ENCODE peak calls at places on chromosome 14, in eight cellular contexts. J is left ventricle myocardium inferior, M is testis, Z is body of pancreas, V is right atrium auricular region, K is heart left ventricle, A is fibroblast of lung, Y is tibial nerve. E is an unnamed sample. For H3K4me1, the result is how much of the 10 kb centered on the place peaks cover.

GRCh38 chr14:44895716-44896115 is 66.0 kb downstream of the KLHL28 start:
- DNase-seq in V (no peak), A (peak), Y (no peak), K (no peak), J (no peak), Z (no peak), M (no peak), E (no peak)

GRCh38 chr14:94239416-94239815 is 53.7 kb downstream of the SERPINA10 start:
- DNase-seq in A (no peak), Z (no peak), V (no peak), K (no peak), J (no peak), Y (no peak), M (no peak), E (no peak)

GRCh38 chr14:104281768-104282301 is 143.4 kb downstream of the KIF26A start:
- DNase-seq in A (no peak), M (no peak), Z (peak), Y (no peak), V (no peak), K (peak), J (peak), E (no peak)

GRCh38 chr14:105944632-105945610 is 418.5 kb downstream of the TMEM121 start:
- DNase-seq in V (peak), K (peak), A (no peak), Y (peak), Z (peak), M (peak), J (peak), E (peak)

GRCh38 chr14:103209054-103209453 is 85.8 kb downstream of the TNFAIP2 start:
- DNase-seq in A (no peak), V (no peak), Y (no peak), J (no peak), M (peak), Z (no peak), K (no peak), E (no peak)

GRCh38 chr14:89457007-89457406 is 40.0 kb upstream of the FOXN3 start:
- DNase-seq in J (no peak), Y (no peak), V (no peak), A (no peak), K (no peak), Z (no peak), M (no peak), E (no peak)

GRCh38 chr14:90384543-90384911 is 12.3 kb upstream of the CALM1 start:
- DNase-seq in Y (no peak), V (no peak), M (no peak), K (no peak), J (no peak), Z (no peak), A (no peak), E (no peak)

GRCh38 chr14:20834899-20835298 is 32.3 kb upstream of the RNASE1 start:
- DNase-seq in V (no peak), K (no peak), J (no peak), Y (no peak), A (no peak), Z (no peak), M (no peak), E (peak)

GRCh38 chr14:22106700-22107697 is 433.4 kb upstream of the OR4E1 start:
- DNase-seq in J (no peak), Y (no peak), M (no peak), K (no peak), V (no peak), A (no peak), Z (no peak), E (no peak)

GRCh38 chr14:45519770-45520169 is 266.8 kb upstream of the MIS18BP1 start:
- DNase-seq in K (no peak), J (no peak), Y (no peak), M (no peak), A (no peak), Z (no peak), V (no peak), E (no peak)

GRCh38 chr14:64756712-64757111 is 52.5 kb downstream of the PLEKHG3 start:
- DNase-seq in Z (no peak), Y (no peak), K (no peak), V (no peak), A (no peak), M (no peak), J (no peak), E (no peak)

GRCh38 chr14:52068741-52069616 is at the start of gene NID2:
- DNase-seq in J (peak), K (peak), Y (peak), Z (peak), M (peak), A (peak), V (peak), E (peak)

GRCh38 chr14:36941783-36942521 is 230.5 kb downstream of the SLC25A21 start:
- DNase-seq in J (peak), Z (peak), Y (peak), A (peak), V (peak), K (peak), M (peak), E (peak)

GRCh38 chr14:67620217-67620789 is 583 bp downstream of the ARG2 start:
- DNase-seq in A (no peak), K (no peak), V (no peak), J (no peak), M (peak), Y (no peak), Z (peak), E (peak)

GRCh38 chr14:22657861-22658260 is 13.7 kb upstream of the OR6J1 start:
- DNase-seq in Z (peak), M (no peak), J (no peak), K (no peak), Y (no peak), V (no peak), A (peak), E (no peak)

GRCh38 chr14:52014601-52015267 is 25.4 kb downstream of the RTRAF start:
- DNase-seq in M (no peak), J (peak), Z (no peak), V (no peak), Y (no peak), K (peak), A (no peak), E (no peak)

GRCh38 chr14:76640923-76641395 is 120.3 kb upstream of the VASH1 start:
- DNase-seq in Z (peak), K (no peak), J (no peak), A (no peak), V (no peak), Y (no peak), M (no peak), E (no peak)

GRCh38 chr14:75277000-75277795 is 1.4 kb upstream of the FOS start:
- DNase-seq in M (peak), V (peak), Y (peak), J (peak), A (peak), Z (peak), K (peak), E (peak)

GRCh38 chr14:54333511-54333910 is 63.3 kb upstream of the CDKN3 start:
- DNase-seq in V (no peak), A (no peak), K (no peak), Z (no peak), M (no peak), Y (no peak), J (no peak), E (no peak)

GRCh38 chr14:72619071-72619710 is 274.7 kb downstream of the DPF3 start:
- DNase-seq in V (no peak), Y (no peak), M (no peak), J (no peak), K (no peak), Z (no peak), A (no peak), E (peak)

GRCh38 chr14:65958664-65959562 is 527.3 kb upstream of the CCDC196 start:
- DNase-seq in K (no peak), A (peak), Y (no peak), V (no peak), M (no peak), J (no peak), Z (no peak), E (no peak)

GRCh38 chr14:61477845-61478438 is 156.6 kb downstream of the PRKCH start:
- DNase-seq in J (peak), K (peak), A (peak), Z (peak), V (peak), M (peak), Y (no peak), E (no peak)
- H3K4me1 ChIP-seq in J (half or more), K (half or more), A (under half), Z (half or more), V (under half), M (under half), Y (under half), E (under half)

GRCh38 chr14:70067810-70068209 is 120.9 kb downstream of the SLC8A3 start:
- DNase-seq in K (no peak), J (no peak), V (no peak), M (no peak), A (no peak), Y (no peak), Z (peak), E (no peak)
- TF ChIP-seq CTCF in K (no peak), J (no peak), V (no peak), M (no peak), A (no peak), Y (no peak), Z (no peak), E (no peak)

GRCh38 chr14:68966872-68967301 is 12.2 kb downstream of the ACTN1 start:
- DNase-seq in Z (peak), J (no peak), V (no peak), M (no peak), Y (no peak), K (no peak), A (peak), E (peak)
- H3K4me1 ChIP-seq in Z (half or more), J (half or more), V (under half), M (half or more), Y (under half), K (half or more), A (half or more), E (under half)

GRCh38 chr14:73759714-73760597 is 45.8 kb upstream of the PNMA1 start:
- DNase-seq in V (peak), J (peak), Z (peak), Y (peak), A (peak), K (peak), M (peak), E (peak)
- TF ChIP-seq CTCF in V (no peak), J (peak), Z (peak), Y (no peak), A (no peak), K (no peak), M (no peak), E (peak)

GRCh38 chr14:68679746-68680467 is 113.0 kb downstream of the ZFP36L1 start:
- DNase-seq in Y (no peak), K (no peak), M (no peak), Z (no peak), A (no peak), J (no peak), V (no peak), E (no peak)
- H3K4me1 ChIP-seq in Y (under half), K (half or more), M (under half), Z (under half), A (under half), J (half or more), V (under half), E (under half)